ENCODE peak calls at places on chromosomes 6 and 20, in ten cellular contexts. One of them, this sample, is unnamed.
A peak's percentile ranks its signal among the peaks of the same experiment; 100 is the strongest.

GRCh38 chr6:44593539-44593944 is 206.0 kb downstream of the CDC5L start:
- DNase-seq in AG09309: no peak
- DNase-seq in heart left ventricle: peak; percentile 49
- DNase-seq in cardiac muscle cell: peak; percentile 80
- DNase-seq in nephron progenitor cell: peak; percentile 78
- DNase-seq in right lobe of liver: no peak
- DNase-seq in neural progenitor cell: peak; percentile 83
- DNase-seq in adrenal gland: peak; percentile 66
- DNase-seq in AG09319: no peak
- DNase-seq in Caco-2: peak; percentile 58
- DNase-seq in this sample: peak; percentile 68

GRCh38 chr6:54655162-54655561 is 191.4 kb upstream of the FAM83B start:
- DNase-seq in right lobe of liver: no peak
- DNase-seq in adrenal gland: no peak
- DNase-seq in nephron progenitor cell: no peak
- DNase-seq in heart left ventricle: no peak
- DNase-seq in AG09309: no peak
- DNase-seq in neural progenitor cell: no peak
- DNase-seq in cardiac muscle cell: no peak
- DNase-seq in AG09319: no peak
- DNase-seq in Caco-2: no peak
- DNase-seq in this sample: no peak

GRCh38 chr6:117906905-117907599 is at the start of gene SLC35F1:
- DNase-seq in heart left ventricle: peak; percentile 27
- DNase-seq in AG09309: no peak
- DNase-seq in Caco-2: no peak
- DNase-seq in AG09319: no peak
- DNase-seq in adrenal gland: peak; percentile 48
- DNase-seq in cardiac muscle cell: peak; percentile 81
- DNase-seq in neural progenitor cell: peak; percentile 89
- DNase-seq in right lobe of liver: peak; percentile 38
- DNase-seq in nephron progenitor cell: peak; percentile 85
- DNase-seq in this sample: peak; percentile 87

GRCh38 chr6:16470502-16471221 is 232.3 kb downstream of the GMPR start:
- DNase-seq in AG09309: no peak
- DNase-seq in heart left ventricle: no peak
- DNase-seq in neural progenitor cell: no peak
- DNase-seq in Caco-2: no peak
- DNase-seq in AG09319: no peak
- DNase-seq in cardiac muscle cell: no peak
- DNase-seq in right lobe of liver: no peak
- DNase-seq in adrenal gland: no peak
- DNase-seq in nephron progenitor cell: no peak
- DNase-seq in this sample: no peak

GRCh38 chr20:17835240-17835940 is 133.2 kb downstream of the SNX5 start:
- DNase-seq in right lobe of liver: peak; percentile 56
- DNase-seq in AG09309: peak; percentile 63
- DNase-seq in adrenal gland: peak; percentile 80
- DNase-seq in Caco-2: no peak
- DNase-seq in cardiac muscle cell: no peak
- DNase-seq in nephron progenitor cell: no peak
- DNase-seq in AG09319: no peak
- DNase-seq in heart left ventricle: peak; percentile 74
- DNase-seq in neural progenitor cell: no peak
- DNase-seq in this sample: no peak

GRCh38 chr6:120871416-120872261 is 462.6 kb downstream of the TBC1D32 start:
- DNase-seq in AG09319: no peak
- DNase-seq in nephron progenitor cell: no peak
- DNase-seq in AG09309: no peak
- DNase-seq in right lobe of liver: peak; percentile 15
- DNase-seq in heart left ventricle: no peak
- DNase-seq in neural progenitor cell: no peak
- DNase-seq in adrenal gland: no peak
- DNase-seq in cardiac muscle cell: no peak
- DNase-seq in Caco-2: no peak
- DNase-seq in this sample: no peak

GRCh38 chr6:53866231-53866630 is 71.4 kb downstream of the LRRC1 start:
- DNase-seq in heart left ventricle: no peak
- DNase-seq in AG09309: no peak
- DNase-seq in right lobe of liver: no peak
- DNase-seq in cardiac muscle cell: no peak
- DNase-seq in adrenal gland: no peak
- DNase-seq in neural progenitor cell: no peak
- DNase-seq in nephron progenitor cell: no peak
- DNase-seq in AG09319: no peak
- DNase-seq in Caco-2: no peak
- DNase-seq in this sample: no peak

GRCh38 chr6:39294133-39294532 is 20.1 kb downstream of the KCNK17 start:
- DNase-seq in AG09309: no peak
- DNase-seq in AG09319: no peak
- DNase-seq in heart left ventricle: no peak
- DNase-seq in adrenal gland: no peak
- DNase-seq in neural progenitor cell: no peak
- DNase-seq in Caco-2: no peak
- DNase-seq in cardiac muscle cell: no peak
- DNase-seq in nephron progenitor cell: no peak
- DNase-seq in right lobe of liver: no peak
- DNase-seq in this sample: no peak

DNA sequence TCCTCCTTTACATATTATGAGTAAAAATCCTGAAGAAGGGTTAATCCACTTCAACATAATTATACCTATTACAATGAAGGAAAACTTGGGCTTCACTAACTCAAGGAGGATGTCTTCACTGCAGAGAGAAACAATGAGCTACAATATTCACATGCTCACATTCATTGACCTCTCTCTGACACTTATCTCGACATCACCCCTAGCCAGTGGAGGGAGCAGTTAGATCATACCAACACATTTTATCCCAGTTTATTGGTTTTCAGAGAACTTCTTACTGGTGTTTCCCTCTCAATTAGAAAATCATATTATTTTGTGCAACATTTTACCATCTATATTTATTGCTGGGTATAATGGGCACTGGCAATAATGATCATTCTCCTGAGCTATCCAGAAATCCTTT is 646.5 kb downstream of the TENT5A start:
- DNase-seq in AG09319: peak; percentile 1
- DNase-seq in adrenal gland: no peak
- DNase-seq in Caco-2: no peak
- DNase-seq in nephron progenitor cell: no peak
- DNase-seq in right lobe of liver: no peak
- DNase-seq in cardiac muscle cell: no peak
- DNase-seq in heart left ventricle: no peak
- DNase-seq in AG09309: no peak
- DNase-seq in neural progenitor cell: no peak
- DNase-seq in this sample: no peak
- TF ChIP-seq CTCF in AG09319: peak; percentile 26
- TF ChIP-seq CTCF in adrenal gland: no peak
- TF ChIP-seq CTCF in Caco-2: no peak
- TF ChIP-seq CTCF in nephron progenitor cell: no peak
- TF ChIP-seq CTCF in right lobe of liver: no peak
- TF ChIP-seq CTCF in cardiac muscle cell: no peak
- TF ChIP-seq CTCF in heart left ventricle: no peak
- TF ChIP-seq CTCF in AG09309: peak; percentile 28
- TF ChIP-seq CTCF in neural progenitor cell: peak; percentile 9
- TF ChIP-seq CTCF in this sample: no peak

GRCh38 chr20:16619953-16620352 is 46.7 kb upstream of the KIF16B start:
- DNase-seq in adrenal gland: no peak
- DNase-seq in neural progenitor cell: no peak
- DNase-seq in Caco-2: no peak
- DNase-seq in cardiac muscle cell: no peak
- DNase-seq in heart left ventricle: no peak
- DNase-seq in AG09309: no peak
- DNase-seq in AG09319: no peak
- DNase-seq in nephron progenitor cell: no peak
- DNase-seq in right lobe of liver: no peak
- DNase-seq in this sample: no peak

GRCh38 chr20:16622501-16622900 is 49.3 kb upstream of the KIF16B start:
- DNase-seq in AG09309: no peak
- DNase-seq in Caco-2: no peak
- DNase-seq in nephron progenitor cell: no peak
- DNase-seq in heart left ventricle: no peak
- DNase-seq in AG09319: no peak
- DNase-seq in adrenal gland: no peak
- DNase-seq in right lobe of liver: no peak
- DNase-seq in cardiac muscle cell: no peak
- DNase-seq in neural progenitor cell: no peak
- DNase-seq in this sample: no peak

GRCh38 chr20:16621435-16622141 is 48.3 kb upstream of the KIF16B start:
- DNase-seq in right lobe of liver: no peak
- DNase-seq in Caco-2: no peak
- DNase-seq in AG09319: no peak
- DNase-seq in neural progenitor cell: no peak
- DNase-seq in nephron progenitor cell: no peak
- DNase-seq in cardiac muscle cell: no peak
- DNase-seq in adrenal gland: no peak
- DNase-seq in AG09309: no peak
- DNase-seq in heart left ventricle: no peak
- DNase-seq in this sample: no peak

GRCh38 chr20:16624106-16624505 is 50.9 kb upstream of the KIF16B start:
- DNase-seq in heart left ventricle: no peak
- DNase-seq in cardiac muscle cell: no peak
- DNase-seq in adrenal gland: no peak
- DNase-seq in nephron progenitor cell: no peak
- DNase-seq in right lobe of liver: no peak
- DNase-seq in AG09319: no peak
- DNase-seq in Caco-2: peak; percentile 70
- DNase-seq in neural progenitor cell: no peak
- DNase-seq in AG09309: no peak
- DNase-seq in this sample: no peak

DNA sequence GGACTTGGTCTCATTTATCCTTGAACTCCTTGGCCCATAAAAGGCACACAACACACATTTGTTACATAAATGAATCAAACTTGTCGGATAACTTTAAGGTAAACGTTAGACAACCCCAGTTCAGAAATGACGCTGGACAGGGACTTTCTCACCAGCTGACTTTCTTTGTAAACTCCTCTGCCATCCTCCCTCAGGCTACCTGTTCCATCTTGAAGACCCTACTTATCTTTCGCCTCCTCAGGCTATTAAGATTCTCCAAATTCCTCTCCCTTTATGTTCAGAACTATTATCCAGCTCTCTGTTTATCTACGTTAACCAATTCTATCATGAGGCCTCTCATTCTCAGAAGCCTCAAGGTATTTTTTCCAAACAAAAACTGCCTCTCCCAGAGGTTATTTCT is 47.7 kb upstream of the KIF16B start:
- DNase-seq in right lobe of liver: no peak
- DNase-seq in nephron progenitor cell: no peak
- DNase-seq in adrenal gland: no peak
- DNase-seq in heart left ventricle: no peak
- DNase-seq in AG09319: no peak
- DNase-seq in AG09309: no peak
- DNase-seq in cardiac muscle cell: no peak
- DNase-seq in Caco-2: peak; percentile 66
- DNase-seq in neural progenitor cell: no peak
- DNase-seq in this sample: no peak
- TF ChIP-seq CTCF in right lobe of liver: no peak
- TF ChIP-seq CTCF in nephron progenitor cell: no peak
- TF ChIP-seq CTCF in adrenal gland: no peak
- TF ChIP-seq CTCF in heart left ventricle: no peak
- TF ChIP-seq CTCF in AG09319: no peak
- TF ChIP-seq CTCF in AG09309: no peak
- TF ChIP-seq CTCF in cardiac muscle cell: no peak
- TF ChIP-seq CTCF in Caco-2: no peak
- TF ChIP-seq CTCF in neural progenitor cell: no peak
- TF ChIP-seq CTCF in this sample: no peak

GRCh38 chr20:62793757-62794006 is 2.6 kb upstream of the MRGBP start:
- DNase-seq in adrenal gland: no peak
- DNase-seq in cardiac muscle cell: no peak
- DNase-seq in neural progenitor cell: no peak
- DNase-seq in AG09309: no peak
- DNase-seq in right lobe of liver: no peak
- DNase-seq in nephron progenitor cell: no peak
- DNase-seq in AG09319: no peak
- DNase-seq in Caco-2: no peak
- DNase-seq in heart left ventricle: no peak
- DNase-seq in this sample: no peak

GRCh38 chr20:62790075-62790474 is 6.2 kb upstream of the MRGBP start:
- DNase-seq in right lobe of liver: no peak
- DNase-seq in AG09319: no peak
- DNase-seq in adrenal gland: no peak
- DNase-seq in Caco-2: no peak
- DNase-seq in cardiac muscle cell: no peak
- DNase-seq in heart left ventricle: no peak
- DNase-seq in neural progenitor cell: no peak
- DNase-seq in nephron progenitor cell: no peak
- DNase-seq in AG09309: no peak
- DNase-seq in this sample: no peak

GRCh38 chr20:62792182-62792939 is 3.9 kb upstream of the MRGBP start:
- DNase-seq in adrenal gland: no peak
- DNase-seq in cardiac muscle cell: no peak
- DNase-seq in right lobe of liver: no peak
- DNase-seq in Caco-2: no peak
- DNase-seq in neural progenitor cell: no peak
- DNase-seq in nephron progenitor cell: no peak
- DNase-seq in AG09319: no peak
- DNase-seq in AG09309: no peak
- DNase-seq in heart left ventricle: no peak
- DNase-seq in this sample: no peak

GRCh38 chr20:62792940-62793756 is 3.1 kb upstream of the MRGBP start:
- DNase-seq in cardiac muscle cell: no peak
- DNase-seq in heart left ventricle: no peak
- DNase-seq in nephron progenitor cell: no peak
- DNase-seq in AG09319: no peak
- DNase-seq in Caco-2: no peak
- DNase-seq in adrenal gland: peak; percentile 53
- DNase-seq in AG09309: no peak
- DNase-seq in right lobe of liver: no peak
- DNase-seq in neural progenitor cell: no peak
- DNase-seq in this sample: no peak

DNA sequence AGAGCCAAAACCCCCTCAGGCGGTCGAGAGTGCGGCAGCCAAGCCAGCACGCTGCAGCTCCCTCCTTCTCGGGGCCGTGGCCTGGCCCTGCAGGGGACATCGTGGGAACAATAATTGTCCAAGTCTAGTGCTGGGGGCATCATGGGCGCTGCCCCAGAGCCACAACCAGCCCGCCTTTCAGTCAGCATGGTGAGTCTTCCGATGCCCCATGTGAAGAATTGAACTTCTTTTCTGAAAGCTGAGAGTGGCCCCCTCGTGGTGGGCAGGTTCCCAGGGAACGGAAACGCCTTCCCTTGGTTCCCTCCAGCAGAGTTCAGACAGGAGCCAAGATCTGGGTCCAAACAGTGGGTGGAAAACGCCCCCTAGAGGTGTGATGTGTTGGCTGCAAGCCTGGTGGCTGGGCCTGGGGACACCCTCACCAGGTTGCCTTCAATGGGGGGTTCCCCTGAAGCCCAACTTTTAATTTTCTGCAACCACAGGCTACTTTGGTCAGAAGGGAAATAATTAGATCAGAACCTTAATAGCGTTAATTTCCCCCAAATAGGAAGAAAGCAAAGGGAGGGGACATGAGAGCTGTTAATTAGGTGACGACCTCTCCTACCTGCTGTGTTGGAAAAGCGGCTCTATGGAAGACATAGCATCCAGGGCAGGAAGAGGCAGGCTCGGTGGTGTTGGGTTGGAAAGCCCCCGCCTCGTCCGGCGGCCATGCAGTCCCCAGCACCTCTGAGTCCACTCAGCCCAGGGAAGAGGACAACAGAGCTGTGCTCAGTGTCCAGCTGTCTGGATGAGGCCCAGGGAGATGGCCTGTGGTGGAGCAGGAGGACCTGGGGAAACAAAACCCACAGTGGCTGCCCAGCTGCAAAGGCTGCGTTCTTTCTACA is 4.7 kb upstream of the MRGBP start:
- DNase-seq in AG09319: peak; percentile 70
- DNase-seq in heart left ventricle: peak; percentile 73
- DNase-seq in AG09309: peak; percentile 63
- DNase-seq in neural progenitor cell: peak; percentile 95
- DNase-seq in cardiac muscle cell: peak; percentile 93
- DNase-seq in nephron progenitor cell: peak; percentile 85
- DNase-seq in adrenal gland: peak; percentile 89
- DNase-seq in right lobe of liver: peak; percentile 74
- DNase-seq in Caco-2: peak; percentile 95
- DNase-seq in this sample: peak; percentile 86
- TF ChIP-seq CTCF in AG09319: peak; percentile 92
- TF ChIP-seq CTCF in heart left ventricle: peak; percentile 90
- TF ChIP-seq CTCF in AG09309: peak; percentile 97
- TF ChIP-seq CTCF in neural progenitor cell: peak; percentile 99
- TF ChIP-seq CTCF in cardiac muscle cell: peak; percentile 99
- TF ChIP-seq CTCF in nephron progenitor cell: peak; percentile 98
- TF ChIP-seq CTCF in adrenal gland: peak; percentile 91
- TF ChIP-seq CTCF in right lobe of liver: peak; percentile 92
- TF ChIP-seq CTCF in Caco-2: peak; percentile 99
- TF ChIP-seq CTCF in this sample: peak; percentile 96

GRCh38 chr20:50397058-50397457 is 113.1 kb upstream of the PTPN1 start:
- DNase-seq in Caco-2: no peak
- DNase-seq in adrenal gland: no peak
- DNase-seq in neural progenitor cell: no peak
- DNase-seq in AG09319: no peak
- DNase-seq in heart left ventricle: no peak
- DNase-seq in AG09309: no peak
- DNase-seq in right lobe of liver: no peak
- DNase-seq in cardiac muscle cell: no peak
- DNase-seq in nephron progenitor cell: no peak
- DNase-seq in this sample: no peak
- TF ChIP-seq CTCF in Caco-2: no peak
- TF ChIP-seq CTCF in adrenal gland: no peak
- TF ChIP-seq CTCF in neural progenitor cell: no peak
- TF ChIP-seq CTCF in AG09319: no peak
- TF ChIP-seq CTCF in heart left ventricle: no peak
- TF ChIP-seq CTCF in AG09309: no peak
- TF ChIP-seq CTCF in right lobe of liver: no peak
- TF ChIP-seq CTCF in cardiac muscle cell: no peak
- TF ChIP-seq CTCF in nephron progenitor cell: no peak
- TF ChIP-seq CTCF in this sample: no peak

This sample was measured in glutamatergic neuron.